ENCODE peak calls at places on chromosomes 4 and X, in six cellular contexts. A is NB4, R is fibroblast of mammary gland, B is psoas muscle, W is right atrium auricular region, E is stomach. I is an unnamed sample.

GRCh38 chr4:139933541-139933940 is 220.4 kb downstream of the MAML3 start:
- DNase-seq in A (no peak), R (no peak), B (no peak), W (no peak), E (no peak), I (no peak)

GRCh38 chrX:13123857-13124345 is 79.5 kb upstream of the FAM9C start:
- DNase-seq in A (no peak), R (peak), B (no peak), W (no peak), E (no peak), I (no peak)

GRCh38 chr4:78527555-78527954 is 24.0 kb upstream of the ANXA3 start:
- DNase-seq in A (no peak), R (no peak), B (no peak), W (no peak), E (no peak), I (no peak)

GRCh38 chr4:25865586-25865985 is 2.8 kb upstream of the SEL1L3 start:
- DNase-seq in A (no peak), R (peak), B (no peak), W (no peak), E (peak), I (no peak)

GRCh38 chr4:158410272-158410671 is 111.4 kb upstream of the RXFP1 start:
- DNase-seq in A (peak), R (peak), B (no peak), W (no peak), E (no peak), I (peak)

GRCh38 chr4:78058591-78059523 is 1.7 kb downstream of the FRAS1 start:
- DNase-seq in A (no peak), R (peak), B (peak), W (no peak), E (peak), I (no peak)

GRCh38 chr4:139857021-139857420 is 191.4 kb downstream of the MGST2 start:
- DNase-seq in A (peak), R (no peak), B (no peak), W (no peak), E (no peak), I (no peak)

GRCh38 chr4:102627831-102628523 is 126.8 kb downstream of the NFKB1 start:
- DNase-seq in A (peak), R (peak), B (no peak), W (no peak), E (no peak), I (no peak)

GRCh38 chr4:129804458-129804981 is 708.6 kb downstream of the C4orf33 start:
- DNase-seq in A (no peak), R (no peak), B (no peak), W (no peak), E (no peak), I (no peak)

GRCh38 chrX:104750146-104750699 is 184.2 kb downstream of the IL1RAPL2 start:
- DNase-seq in A (no peak), R (peak), B (no peak), W (no peak), E (no peak), I (no peak)

GRCh38 chrX:123140904-123141303 is 43.2 kb upstream of the GRIA3 start:
- DNase-seq in A (no peak), R (no peak), B (no peak), W (no peak), E (no peak), I (no peak)

GRCh38 chr4:164716901-164717300 is 37.0 kb upstream of the SMIM31 start:
- DNase-seq in A (peak), R (peak), B (no peak), W (no peak), E (no peak), I (no peak)

GRCh38 chr4:56535915-56536314 is 30.3 kb downstream of the ARL9 start:
- DNase-seq in A (no peak), R (no peak), B (no peak), W (no peak), E (no peak), I (no peak)

GRCh38 chrX:1946974-1947373 is 332.1 kb downstream of the ASMT start:
- DNase-seq in A (no peak), R (no peak), B (no peak), W (no peak), E (no peak), I (no peak)

GRCh38 chrX:45320191-45320590 is 119.5 kb upstream of the DIPK2B start:
- DNase-seq in A (no peak), R (no peak), B (no peak), W (no peak), E (no peak), I (no peak)

GRCh38 chr4:55183926-55184599 is 58.7 kb upstream of the KDR start:
- DNase-seq in A (no peak), R (peak), B (no peak), W (no peak), E (peak), I (peak)

GRCh38 chr4:23235613-23236390 is 543.1 kb downstream of the GBA3 start:
- DNase-seq in A (no peak), R (no peak), B (no peak), W (no peak), E (no peak), I (no peak)

GRCh38 chrX:270848-271367 is 10.3 kb upstream of the PLCXD1 start:
- DNase-seq in A (no peak), R (no peak), B (no peak), W (no peak), E (peak), I (no peak)

GRCh38 chr4:36241771-36242170 is 2.5 kb downstream of the ARAP2 start:
- DNase-seq in A (no peak), R (no peak), B (no peak), W (no peak), E (no peak), I (no peak)

GRCh38 chrX:48897157-48897620 is 379 bp downstream of the TIMM17B start:
- DNase-seq in A (peak), R (peak), B (peak), W (peak), E (peak), I (no peak)

GRCh38 chr4:80097395-80098177 is 24.6 kb upstream of the ANTXR2 start:
- DNase-seq in A (no peak), R (peak), B (peak), W (peak), E (no peak), I (peak)

GRCh38 chr4:15345134-15345533 is 82.7 kb upstream of the C1QTNF7 start:
- DNase-seq in A (no peak), R (no peak), B (no peak), W (no peak), E (no peak), I (no peak)

GRCh38 chrX:20595928-20596550 is 329.3 kb upstream of the RPS6KA3 start:
- DNase-seq in A (no peak), R (peak), B (no peak), W (no peak), E (no peak), I (no peak)

GRCh38 chr4:163609046-163609445 is 114.6 kb downstream of the TMA16 start:
- DNase-seq in A (no peak), R (no peak), B (no peak), W (no peak), E (no peak), I (no peak)

GRCh38 chrX:8731579-8732395 is at the start of gene ANOS1:
- DNase-seq in A (no peak), R (no peak), B (peak), W (no peak), E (peak), I (no peak)

GRCh38 chr4:15779336-15779735 is 1.2 kb downstream of the CD38 start:
- DNase-seq in A (peak), R (peak), B (peak), W (peak), E (no peak), I (no peak)

GRCh38 chr4:151409470-151410313 is 716 bp downstream of the FHIP1A start:
- DNase-seq in A (peak), R (peak), B (peak), W (no peak), E (peak), I (no peak)

GRCh38 chr4:122673252-122673651 is 52.4 kb upstream of the IL21 start:
- DNase-seq in A (no peak), R (peak), B (no peak), W (no peak), E (no peak), I (no peak)

GRCh38 chrX:150828785-150829184 is 69.7 kb downstream of the CD99L2 start:
- DNase-seq in A (no peak), R (no peak), B (no peak), W (no peak), E (no peak), I (no peak)

GRCh38 chrX:40055495-40055894 is 42.3 kb downstream of the BCOR start:
- DNase-seq in A (no peak), R (peak), B (no peak), W (no peak), E (no peak), I (no peak)

GRCh38 chrX:93673056-93673868 is at the start of gene NAP1L3:
- DNase-seq in A (no peak), R (peak), B (peak), W (peak), E (peak), I (peak)

GRCh38 chr4:84401669-84402068 is 97.4 kb downstream of the NKX6-1 start:
- DNase-seq in A (no peak), R (no peak), B (no peak), W (no peak), E (no peak), I (no peak)
- TF ChIP-seq CTCF in A (no peak), R (no peak), B (no peak), W (no peak), E (no peak), I (no peak)

GRCh38 chrX:44244008-44244407 is 99.5 kb downstream of the EFHC2 start:
- DNase-seq in A (peak), R (peak), B (no peak), W (no peak), E (no peak), I (peak)
- TF ChIP-seq CTCF in A (peak), R (peak), B (peak), W (no peak), E (peak), I (peak)

DNA sequence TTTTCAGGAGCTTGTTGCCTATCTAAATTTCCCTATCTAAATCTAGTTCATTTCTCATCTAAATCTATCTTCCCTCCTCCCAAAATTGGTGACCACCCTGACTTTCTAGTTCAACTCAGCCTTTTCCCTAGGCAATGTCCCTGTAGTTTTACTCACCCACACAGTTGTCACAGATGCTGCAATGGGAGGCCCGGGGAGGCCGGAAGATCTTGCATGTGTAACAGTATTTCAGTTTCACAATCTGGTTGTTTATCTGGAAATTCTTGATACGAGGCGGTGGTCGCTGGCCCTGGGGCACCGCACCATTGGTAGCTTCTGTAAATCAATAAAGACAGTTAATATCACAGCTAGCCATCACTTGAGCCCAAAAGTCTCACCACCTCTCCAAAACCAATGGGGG is 20.2 kb downstream of the ZDHHC9 start:
- DNase-seq in A (peak), R (no peak), B (no peak), W (no peak), E (no peak), I (no peak)
- TF ChIP-seq CTCF in A (no peak), R (no peak), B (no peak), W (no peak), E (no peak), I (no peak)

GRCh38 chr4:173468314-173468713 is 61.7 kb downstream of the HAND2 start:
- DNase-seq in A (no peak), R (no peak), B (no peak), W (no peak), E (no peak), I (no peak)
- TF ChIP-seq CTCF in A (no peak), R (no peak), B (no peak), W (no peak), E (no peak), I (no peak)

GRCh38 chr4:153295131-153295755 is 49.2 kb upstream of the MND1 start:
- DNase-seq in A (no peak), R (no peak), B (no peak), W (no peak), E (no peak), I (no peak)
- TF ChIP-seq CTCF in A (no peak), R (no peak), B (no peak), W (no peak), E (no peak), I (no peak)